ENCODE peak calls at places on chromosomes 11 and 22, in four cellular contexts. F, P, W and L are unnamed samples.

GRCh38 chr11:12539570-12539969 is 134.7 kb upstream of the TEAD1 start:
- DNase-seq in F (peak), P (peak), W (no peak), L (no peak)

GRCh38 chr22:46267431-46268279 is at the start of gene TTC38:
- DNase-seq in F (peak), P (peak), W (no peak), L (peak)

GRCh38 chr11:110830344-110831141 is 118.3 kb upstream of the ARHGAP20 start:
- DNase-seq in F (peak), P (no peak), W (no peak), L (no peak)

GRCh38 chr11:63179446-63180068 is 35.5 kb upstream of the SLC22A24 start:
- DNase-seq in F (no peak), P (no peak), W (no peak), L (no peak)

GRCh38 chr11:133228406-133229330 is 303.6 kb downstream of the OPCML start:
- DNase-seq in F (no peak), P (no peak), W (no peak), L (no peak)

GRCh38 chr11:20049231-20049630 is 111.0 kb downstream of the DBX1 start:
- DNase-seq in F (no peak), P (no peak), W (no peak), L (no peak)

GRCh38 chr22:49937758-49938564 is 19.5 kb downstream of the CRELD2 start:
- DNase-seq in F (no peak), P (no peak), W (no peak), L (no peak)

GRCh38 chr22:30225220-30225922 is 21.2 kb downstream of the LIF start:
- DNase-seq in F (no peak), P (no peak), W (no peak), L (no peak)

GRCh38 chr11:129372609-129373488 is 2.8 kb upstream of the BARX2 start:
- DNase-seq in F (no peak), P (no peak), W (no peak), L (no peak)

GRCh38 chr22:47168441-47168840 is 406.0 kb downstream of the TBC1D22A start:
- DNase-seq in F (no peak), P (no peak), W (no peak), L (no peak)

GRCh38 chr11:123653997-123654565 is 343 bp downstream of the SCN3B start:
- DNase-seq in F (peak), P (no peak), W (no peak), L (peak)

GRCh38 chr11:92026664-92027063 is 198.0 kb upstream of the FAT3 start:
- DNase-seq in F (no peak), P (no peak), W (no peak), L (no peak)

GRCh38 chr11:10298342-10298741 is 4.3 kb upstream of the SBF2 start:
- DNase-seq in F (peak), P (no peak), W (no peak), L (no peak)

GRCh38 chr11:15629690-15630321 is 515.1 kb downstream of the INSC start:
- DNase-seq in F (no peak), P (no peak), W (peak), L (no peak)

GRCh38 chr11:7793233-7793632 is 3.5 kb downstream of the OR5P2 start:
- DNase-seq in F (no peak), P (no peak), W (no peak), L (no peak)

GRCh38 chr22:23547818-23548500 is 32.1 kb downstream of the IGLL1 start:
- DNase-seq in F (no peak), P (no peak), W (no peak), L (no peak)

GRCh38 chr22:46587492-46588278 is 32.5 kb upstream of the GRAMD4 start:
- DNase-seq in F (no peak), P (no peak), W (peak), L (no peak)

GRCh38 chr11:19576054-19576453 is 136.6 kb upstream of the NAV2 start:
- DNase-seq in F (peak), P (no peak), W (no peak), L (no peak)

GRCh38 chr22:46738961-46739870 is 1.2 kb upstream of the CERK start:
- DNase-seq in F (peak), P (no peak), W (peak), L (no peak)

GRCh38 chr11:73315288-73316020 is 7.4 kb downstream of the ARHGEF17 start:
- DNase-seq in F (no peak), P (no peak), W (no peak), L (no peak)

GRCh38 chr11:73312806-73313403 is 4.8 kb downstream of the ARHGEF17 start:
- DNase-seq in F (peak), P (no peak), W (no peak), L (no peak)

GRCh38 chr11:73316422-73316821 is 8.3 kb downstream of the ARHGEF17 start:
- DNase-seq in F (no peak), P (no peak), W (no peak), L (no peak)

GRCh38 chr11:73313652-73314051 is 5.6 kb downstream of the ARHGEF17 start:
- DNase-seq in F (no peak), P (no peak), W (no peak), L (no peak)

DNA sequence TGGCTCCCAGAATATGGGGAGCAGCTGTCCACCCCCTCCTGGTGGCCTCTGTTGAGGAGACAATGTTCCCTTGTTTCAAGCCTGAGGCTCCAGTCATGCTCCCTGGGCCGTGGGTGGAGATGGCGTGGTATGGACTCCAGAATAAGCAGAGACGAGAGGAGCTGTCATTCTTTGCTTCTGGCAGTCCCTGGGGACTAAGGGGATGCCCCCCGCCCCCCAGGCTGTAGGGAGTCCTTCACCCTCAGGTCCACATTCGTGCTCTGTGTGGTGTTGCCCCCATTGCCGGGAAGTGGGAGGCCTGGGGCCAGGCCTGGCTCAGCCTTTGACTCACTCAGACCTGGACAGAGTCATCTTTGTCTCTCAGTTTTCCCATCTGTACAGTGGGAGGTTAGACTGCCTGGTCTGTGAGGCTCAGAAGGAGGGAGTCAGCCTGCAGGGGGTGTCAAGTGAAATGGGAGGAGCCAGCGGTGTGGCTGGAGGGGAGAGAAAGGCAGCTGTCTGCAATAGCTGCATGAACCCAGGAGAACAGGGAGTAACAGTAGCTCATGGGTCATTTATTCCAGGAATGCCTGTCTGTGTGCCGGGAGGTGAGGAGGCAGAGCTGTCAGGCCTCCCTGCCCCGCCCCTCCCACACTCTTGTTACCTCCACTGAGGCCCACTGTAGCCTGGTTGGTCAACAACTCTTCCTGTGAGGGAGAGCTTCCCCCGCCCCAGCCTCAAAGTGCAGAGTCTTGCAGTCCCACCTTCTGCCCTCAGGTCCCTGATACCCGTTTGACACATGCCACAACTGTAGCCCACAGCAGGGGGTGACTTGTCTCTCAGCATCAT is 6.3 kb downstream of the ARHGEF17 start:
- DNase-seq in F (peak), P (no peak), W (peak), L (no peak)
- TF ChIP-seq CTCF in F (no peak), P (peak), W (no peak), L (no peak)

DNA sequence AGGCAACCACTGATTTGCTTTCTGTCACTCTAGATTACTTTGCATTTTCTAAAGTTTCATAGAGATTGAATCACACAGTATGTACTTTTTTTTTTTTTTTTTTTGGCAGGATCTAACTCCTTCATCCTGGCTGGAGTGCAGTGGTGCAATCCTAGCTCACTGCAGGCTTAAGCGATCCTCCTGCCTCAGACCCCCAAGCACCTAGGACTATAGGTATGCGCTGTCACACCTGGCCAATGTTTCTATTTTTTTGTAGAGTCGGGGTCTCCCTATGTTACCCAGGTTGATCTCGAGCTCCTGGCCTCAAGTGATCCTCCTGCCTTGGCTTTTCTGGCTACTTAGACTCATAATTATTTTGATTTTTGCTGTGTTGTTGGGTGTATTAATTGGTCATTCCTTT is 294.6 kb upstream of the CTSC start:
- DNase-seq in F (no peak), P (no peak), W (no peak), L (no peak)
- TF ChIP-seq CTCF in F (no peak), P (no peak), W (no peak), L (no peak)

DNA sequence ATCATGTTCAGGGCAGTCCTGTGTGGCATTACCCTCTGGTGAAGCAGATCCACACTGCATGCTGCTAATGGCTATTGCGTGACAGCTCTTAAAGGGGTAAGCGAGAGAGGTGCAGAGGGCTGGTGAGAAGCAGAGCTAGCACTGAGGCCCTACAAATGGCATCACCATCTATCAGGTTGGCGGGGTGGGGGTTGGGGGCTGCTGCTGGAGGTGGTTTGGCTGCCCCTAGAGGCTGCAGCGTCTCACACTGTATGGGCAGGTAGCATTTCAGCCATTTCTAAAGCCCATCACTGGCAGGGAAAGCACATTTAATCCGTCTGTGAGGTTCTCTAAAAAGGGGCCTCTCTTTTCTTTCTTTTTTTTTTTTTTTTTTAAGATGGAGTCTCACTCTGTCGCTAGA is 16.8 kb upstream of the TMA7B start:
- DNase-seq in F (no peak), P (no peak), W (peak), L (no peak)
- TF ChIP-seq CTCF in F (no peak), P (no peak), W (peak), L (peak)

GRCh38 chr11:119875841-119876600 is 147.0 kb upstream of the NECTIN1 start:
- DNase-seq in F (no peak), P (no peak), W (no peak), L (no peak)

GRCh38 chr11:119880143-119880542 is 151.1 kb upstream of the NECTIN1 start:
- DNase-seq in F (no peak), P (no peak), W (no peak), L (no peak)

GRCh38 chr11:119880873-119881272 is 151.9 kb upstream of the NECTIN1 start:
- DNase-seq in F (no peak), P (no peak), W (no peak), L (no peak)

GRCh38 chr11:119876841-119877240 is 147.8 kb upstream of the NECTIN1 start:
- DNase-seq in F (no peak), P (no peak), W (no peak), L (no peak)

DNA sequence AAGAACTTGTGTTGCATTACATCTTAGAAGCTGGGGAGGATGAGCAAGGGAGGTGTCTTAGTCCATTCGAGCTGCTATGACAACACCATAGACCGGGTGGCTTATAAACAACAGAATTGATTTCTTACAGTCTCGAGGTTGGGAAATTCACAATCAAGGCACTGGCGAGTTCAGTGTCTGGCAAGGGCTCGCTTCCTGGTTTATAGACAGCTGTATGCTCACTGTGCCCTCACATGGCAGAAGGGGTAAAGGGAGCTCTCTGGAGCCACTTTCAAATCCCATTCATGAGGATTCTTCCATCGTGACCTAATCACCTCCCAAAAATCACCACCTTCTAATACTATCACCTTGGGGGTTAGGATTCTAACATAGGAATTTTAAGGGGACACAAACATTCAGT is 150.0 kb upstream of the NECTIN1 start:
- DNase-seq in F (no peak), P (no peak), W (no peak), L (no peak)
- TF ChIP-seq CTCF in F (no peak), P (no peak), W (no peak), L (no peak)

GRCh38 chr11:121625784-121626506 is 173.2 kb upstream of the SORL1-AS1 start:
- DNase-seq in F (peak), P (no peak), W (no peak), L (no peak)
- TF ChIP-seq CTCF in F (no peak), P (no peak), W (no peak), L (no peak)

GRCh38 chr11:31881825-31882224 is 70.7 kb upstream of the PAX6 start:
- DNase-seq in F (no peak), P (no peak), W (no peak), L (no peak)

GRCh38 chr11:31883435-31883834 is 72.3 kb upstream of the PAX6 start:
- DNase-seq in F (no peak), P (no peak), W (no peak), L (no peak)

GRCh38 chr11:31884080-31884479 is 73.0 kb upstream of the PAX6 start:
- DNase-seq in F (no peak), P (no peak), W (peak), L (no peak)

GRCh38 chr11:31882951-31883392 is 71.8 kb upstream of the PAX6 start:
- DNase-seq in F (no peak), P (no peak), W (no peak), L (no peak)

GRCh38 chr11:31887180-31887579 is 76.1 kb upstream of the PAX6 start:
- DNase-seq in F (peak), P (no peak), W (no peak), L (no peak)
- TF ChIP-seq CTCF in F (peak), P (no peak), W (peak), L (peak)

GRCh38 chr11:66495401-66495844 is 15.0 kb upstream of the BBS1 start:
- DNase-seq in F (no peak), P (no peak), W (no peak), L (no peak)
- TF ChIP-seq CTCF in F (peak), P (peak), W (peak), L (peak)

DNA sequence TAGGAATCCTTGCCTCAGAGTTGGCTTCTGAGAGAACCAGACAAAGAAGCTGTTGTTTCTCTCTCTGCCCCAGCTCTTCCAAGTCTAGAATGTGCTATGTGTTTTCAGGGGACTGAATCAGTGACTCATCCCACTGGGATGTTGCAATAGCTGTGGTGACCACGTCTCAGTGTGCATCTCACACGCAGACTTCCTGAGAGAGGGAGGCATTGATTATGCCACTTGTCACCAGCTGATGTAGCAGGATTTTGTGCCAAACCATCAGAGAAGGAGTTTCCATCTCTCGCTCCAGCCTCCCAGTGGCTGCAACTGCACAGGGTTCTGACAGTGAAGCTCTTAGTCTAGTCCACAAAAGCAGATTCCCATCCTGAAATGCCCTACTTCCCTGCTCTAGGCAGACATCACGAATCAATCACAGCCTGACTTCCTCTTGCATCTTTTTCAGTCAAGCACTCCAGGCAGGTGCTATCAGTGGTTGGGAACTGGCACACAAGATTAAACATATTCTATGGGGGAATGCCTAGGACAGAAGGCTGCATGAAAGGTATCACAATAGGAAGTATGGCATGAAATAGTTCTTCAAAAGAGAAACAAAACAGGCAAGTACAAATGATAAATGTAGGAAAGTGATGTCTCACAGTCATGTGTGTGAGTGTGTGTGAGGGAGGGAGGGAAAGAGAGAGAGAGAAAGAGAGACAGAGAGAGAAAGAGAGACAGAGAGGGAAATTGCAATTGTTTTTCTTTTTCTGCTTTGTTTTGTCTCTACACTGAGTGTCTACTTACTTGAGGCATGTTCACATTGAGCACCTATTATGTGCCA is 456.0 kb downstream of the MIAT start:
- DNase-seq in F (peak), P (peak), W (no peak), L (no peak)
- TF ChIP-seq CTCF in F (no peak), P (peak), W (no peak), L (no peak)

GRCh38 chr22:38733329-38734202 is 22.2 kb downstream of the SUN2 start:
- DNase-seq in F (peak), P (no peak), W (peak), L (peak)
- TF ChIP-seq CTCF in F (peak), P (peak), W (peak), L (peak)

DNA sequence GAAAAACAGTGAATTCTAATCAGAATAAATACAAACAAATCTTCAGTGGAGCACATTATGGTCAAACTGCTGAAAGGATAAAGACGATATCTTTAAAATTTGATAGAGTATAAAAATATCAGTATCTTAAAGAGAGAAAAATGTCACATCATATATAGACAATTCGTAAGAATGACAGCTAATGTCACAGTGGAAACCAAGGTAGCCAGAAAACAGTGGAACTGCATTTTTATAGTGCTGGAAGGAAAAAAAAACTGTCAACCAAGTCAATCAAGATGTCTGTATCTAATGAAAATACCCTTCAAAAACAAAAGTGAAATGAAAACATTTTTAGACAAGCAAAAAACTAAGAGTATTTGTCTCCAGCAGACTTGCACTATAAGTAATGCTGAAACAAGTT is 73.4 kb upstream of the HMGXB4 start:
- DNase-seq in F (no peak), P (no peak), W (no peak), L (no peak)
- TF ChIP-seq CTCF in F (no peak), P (no peak), W (no peak), L (no peak)